ENCODE peak calls at places on chromosomes 11 and 22, in nine cellular contexts. G, H, W, K, U, J, C, Q and D are unnamed samples.

GRCh38 chr11:108115495-108116140 is 5.7 kb upstream of the ACAT1 start:
- DNase-seq in G (peak), H (peak), W (peak), K (peak), U (no peak), J (peak), C (no peak), Q (peak), D (peak)

GRCh38 chr11:124837491-124837856 is 27.8 kb upstream of the ROBO3 start:
- DNase-seq in G (no peak), H (peak), W (no peak), K (no peak), U (peak), J (peak), C (no peak), Q (peak), D (peak)

GRCh38 chr11:8959546-8960166 is 4.6 kb downstream of the TMEM9B start:
- DNase-seq in G (no peak), H (peak), W (no peak), K (no peak), U (peak), J (peak), C (no peak), Q (peak), D (peak)

GRCh38 chr11:60251485-60252207 is 8.7 kb upstream of the MS4A4E start:
- DNase-seq in G (no peak), H (peak), W (no peak), K (no peak), U (peak), J (no peak), C (no peak), Q (peak), D (peak)

GRCh38 chr22:19646383-19646782 is 67.9 kb upstream of the SEPTIN5 start:
- DNase-seq in G (no peak), H (no peak), W (no peak), K (no peak), U (no peak), J (no peak), C (no peak), Q (no peak), D (no peak)

GRCh38 chr11:69055598-69056516 is 7.1 kb downstream of the TPCN2 start:
- DNase-seq in G (no peak), H (no peak), W (peak), K (no peak), U (no peak), J (peak), C (peak), Q (peak), D (no peak)

GRCh38 chr11:79926707-79927106 is 485.9 kb upstream of the TENM4 start:
- DNase-seq in G (no peak), H (no peak), W (no peak), K (peak), U (no peak), J (no peak), C (no peak), Q (no peak), D (no peak)

GRCh38 chr11:16612801-16613400 is 125.5 kb upstream of the C11orf58 start:
- DNase-seq in G (no peak), H (no peak), W (no peak), K (no peak), U (no peak), J (no peak), C (no peak), Q (peak), D (no peak)

GRCh38 chr11:2940930-2941821 is 12.0 kb upstream of the PHLDA2 start:
- DNase-seq in G (no peak), H (peak), W (peak), K (no peak), U (no peak), J (no peak), C (peak), Q (no peak), D (no peak)

GRCh38 chr11:1073261-1073724 is 1.4 kb upstream of the MUC2 start:
- DNase-seq in G (no peak), H (peak), W (peak), K (no peak), U (peak), J (no peak), C (peak), Q (no peak), D (no peak)
- TF ChIP-seq POLR2A in G (no peak), H (no peak), W (no peak), K (no peak), U (no peak), J (no peak), C (no peak), Q (no peak), D (no peak)

GRCh38 chr11:65642014-65642671 is 4.2 kb downstream of the SIPA1 start:
- DNase-seq in G (no peak), H (no peak), W (no peak), K (no peak), U (no peak), J (no peak), C (peak), Q (no peak), D (peak)

GRCh38 chr11:65641233-65642013 is 3.5 kb downstream of the SIPA1 start:
- DNase-seq in G (no peak), H (no peak), W (no peak), K (no peak), U (no peak), J (no peak), C (peak), Q (no peak), D (no peak)

GRCh38 chr11:65637794-65638317 is at the start of gene SIPA1:
- DNase-seq in G (peak), H (peak), W (peak), K (no peak), U (peak), J (peak), C (peak), Q (no peak), D (peak)

GRCh38 chr11:65640483-65641207 is 2.7 kb downstream of the SIPA1 start:
- DNase-seq in G (no peak), H (no peak), W (peak), K (no peak), U (no peak), J (peak), C (peak), Q (peak), D (no peak)

DNA sequence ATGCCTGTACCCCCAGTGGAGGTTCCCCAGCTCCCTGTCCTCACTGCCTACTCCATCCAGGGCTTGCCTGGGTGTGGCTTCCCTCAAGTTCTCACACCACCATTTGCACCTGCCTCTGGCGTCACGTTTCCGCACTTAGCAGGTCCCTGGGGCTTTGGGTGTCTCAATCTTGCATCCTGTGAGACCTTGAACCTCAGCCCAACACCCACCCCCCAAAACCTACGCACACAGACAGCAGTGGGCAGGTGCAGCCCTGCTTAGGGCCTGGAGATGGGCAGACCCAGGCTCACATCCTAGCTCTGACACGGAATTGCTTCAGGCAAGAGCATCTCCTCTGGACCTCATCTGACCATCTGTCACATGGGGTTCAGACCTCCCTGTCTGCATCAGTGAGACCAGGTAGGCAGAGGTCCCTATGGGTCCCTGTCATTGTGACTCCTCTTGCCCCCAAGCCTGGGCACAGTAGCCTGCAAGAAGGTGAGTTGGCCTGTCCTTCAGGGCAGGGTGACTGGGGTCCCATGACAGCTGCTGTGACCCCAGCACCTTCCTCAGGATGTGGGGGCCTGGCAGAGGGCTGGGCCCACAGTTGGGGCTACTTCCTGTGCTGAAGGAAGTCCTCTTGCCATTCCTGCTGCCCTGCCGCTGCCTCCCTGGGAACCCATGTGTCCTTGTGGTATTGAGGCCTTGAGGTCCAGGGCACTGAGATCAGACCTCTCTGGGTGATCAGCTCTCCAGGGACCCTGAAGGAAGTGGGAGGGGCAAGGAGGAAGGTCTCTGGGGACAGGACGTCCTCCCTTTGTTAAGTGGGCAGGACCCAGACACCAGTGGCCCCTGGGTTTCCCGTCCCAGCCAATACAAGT is 2.0 kb downstream of the SIPA1 start:
- DNase-seq in G (no peak), H (no peak), W (no peak), K (no peak), U (no peak), J (peak), C (peak), Q (no peak), D (no peak)
- TF ChIP-seq POLR2A in G (no peak), H (no peak), W (no peak), K (no peak), U (no peak), J (no peak), C (peak), Q (no peak), D (no peak)

DNA sequence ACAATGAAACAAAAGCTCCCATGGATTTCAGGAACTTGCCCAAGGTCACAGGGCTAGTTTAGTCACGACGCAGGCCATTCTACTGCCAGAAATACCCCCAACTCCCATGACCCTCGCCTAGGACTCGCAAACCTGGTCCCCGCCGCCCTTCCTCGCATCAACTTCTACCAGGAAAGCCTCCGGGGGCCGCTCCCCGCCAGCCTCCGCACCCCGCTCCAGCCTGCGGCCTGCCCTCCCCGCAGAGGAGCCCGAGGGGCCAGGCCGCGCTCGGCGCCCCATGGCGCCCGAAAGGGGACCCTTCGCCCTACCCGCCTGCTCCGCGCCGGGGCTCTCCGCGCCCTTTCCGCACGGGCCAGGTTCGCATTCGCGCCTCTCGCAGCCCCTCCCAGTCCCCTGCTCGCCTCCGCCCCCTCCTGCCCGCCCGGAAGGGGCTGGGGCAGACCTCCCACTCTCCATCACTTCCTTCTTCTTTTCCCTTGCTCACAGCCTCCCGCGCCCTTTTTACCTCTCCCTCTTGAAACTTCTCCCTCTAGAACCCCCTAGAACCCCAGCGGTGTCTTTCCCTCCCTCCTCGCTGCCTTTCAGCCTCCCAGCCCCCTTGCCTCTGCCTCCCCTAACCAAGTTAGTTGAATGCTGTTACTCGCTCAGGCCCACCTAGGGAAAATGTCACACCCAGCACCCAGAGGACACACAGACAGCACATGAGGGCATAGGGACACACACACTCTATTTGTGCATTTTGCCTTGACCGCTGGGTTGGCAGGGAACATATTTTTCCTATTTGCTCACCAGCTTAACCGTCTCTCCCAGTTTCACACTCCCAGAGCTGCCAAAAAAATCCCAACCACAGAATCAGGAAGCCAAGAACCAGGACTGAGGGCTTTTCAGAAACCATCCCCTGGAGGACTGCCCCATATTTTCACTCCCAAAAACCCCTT is at the start of gene SLC43A3:
- DNase-seq in G (peak), H (no peak), W (peak), K (peak), U (no peak), J (peak), C (peak), Q (peak), D (peak)
- TF ChIP-seq POLR2A in G (peak), H (no peak), W (no peak), K (peak), U (peak), J (peak), C (no peak), Q (no peak), D (peak)

DNA sequence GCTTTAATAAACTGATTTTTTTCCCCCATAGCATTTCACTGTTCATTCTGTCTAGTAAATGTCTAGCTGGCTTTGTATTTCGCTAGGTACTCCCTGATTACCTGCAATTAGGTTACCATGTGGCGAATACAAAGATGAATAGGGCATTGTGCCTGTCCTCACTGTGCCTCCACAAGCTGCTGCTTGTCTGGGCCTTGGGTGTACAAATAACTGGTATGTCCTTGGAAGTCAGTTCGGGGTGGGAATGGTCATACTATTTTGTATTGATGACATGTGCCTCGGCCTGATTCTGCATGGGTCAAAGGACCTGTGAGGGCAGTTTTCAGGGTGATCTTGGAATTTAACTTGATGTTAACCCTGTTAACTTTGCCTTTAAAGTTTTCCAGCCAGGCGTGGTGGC is 11.4 kb downstream of the RBM4 start:
- DNase-seq in G (no peak), H (no peak), W (no peak), K (no peak), U (no peak), J (no peak), C (no peak), Q (no peak), D (no peak)
- TF ChIP-seq POLR2A in G (no peak), H (no peak), W (no peak), K (no peak), U (no peak), J (no peak), C (no peak), Q (no peak), D (no peak)

DNA sequence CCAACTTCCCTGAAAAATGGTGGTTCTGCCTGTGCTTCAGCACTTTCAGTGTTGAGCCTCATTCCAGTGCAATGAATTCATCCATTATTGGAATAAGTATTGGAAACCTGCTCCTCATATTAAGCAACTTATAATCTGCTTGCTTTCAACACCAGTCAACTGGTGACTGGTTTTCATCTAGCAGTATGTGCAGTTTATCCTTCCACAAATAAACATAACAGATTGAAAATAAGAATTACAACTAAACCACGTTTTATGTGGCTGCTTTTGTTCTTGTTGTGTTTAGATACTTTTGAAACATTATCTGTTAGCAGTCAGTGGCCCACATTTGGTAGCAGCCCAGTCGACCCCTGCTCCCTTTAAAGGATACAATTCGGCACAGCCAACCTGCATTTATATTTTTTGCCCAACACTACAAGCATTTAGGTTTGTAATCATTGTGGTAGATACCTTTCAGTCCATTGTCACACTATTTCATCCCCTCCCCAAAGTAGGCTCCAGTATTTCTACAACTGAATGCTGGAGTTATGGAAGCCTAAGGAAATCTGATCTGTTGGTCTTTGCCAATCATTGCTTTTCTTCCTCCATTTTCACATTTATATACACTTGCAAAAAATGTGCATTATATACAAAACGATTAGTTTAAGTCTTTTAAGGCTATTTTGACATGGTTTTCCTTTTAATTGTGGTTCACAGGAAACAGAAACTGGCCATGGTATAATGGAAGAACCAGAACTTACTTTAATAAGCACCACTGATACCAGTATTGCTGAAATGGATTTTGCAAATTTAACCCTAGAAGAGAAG is 13.1 kb downstream of the TAF1D start:
- DNase-seq in G (no peak), H (no peak), W (no peak), K (no peak), U (no peak), J (no peak), C (no peak), Q (no peak), D (no peak)
- TF ChIP-seq POLR2A in G (no peak), H (no peak), W (no peak), K (no peak), U (no peak), J (no peak), C (no peak), Q (no peak), D (no peak)

GRCh38 chr22:38656256-38657148 is at the start of the genes CBY1 and FAM227A:
- DNase-seq in G (peak), H (peak), W (peak), K (peak), U (peak), J (peak), C (peak), Q (peak), D (peak)
- TF ChIP-seq POLR2A in G (peak), H (peak), W (no peak), K (no peak), U (no peak), J (peak), C (no peak), Q (peak), D (peak)

GRCh38 chr11:73380897-73381410 is 4.8 kb downstream of the RELT start:
- DNase-seq in G (no peak), H (no peak), W (no peak), K (no peak), U (no peak), J (no peak), C (no peak), Q (no peak), D (no peak)
- TF ChIP-seq POLR2A in G (no peak), H (no peak), W (no peak), K (no peak), U (no peak), J (no peak), C (no peak), Q (no peak), D (no peak)

DNA sequence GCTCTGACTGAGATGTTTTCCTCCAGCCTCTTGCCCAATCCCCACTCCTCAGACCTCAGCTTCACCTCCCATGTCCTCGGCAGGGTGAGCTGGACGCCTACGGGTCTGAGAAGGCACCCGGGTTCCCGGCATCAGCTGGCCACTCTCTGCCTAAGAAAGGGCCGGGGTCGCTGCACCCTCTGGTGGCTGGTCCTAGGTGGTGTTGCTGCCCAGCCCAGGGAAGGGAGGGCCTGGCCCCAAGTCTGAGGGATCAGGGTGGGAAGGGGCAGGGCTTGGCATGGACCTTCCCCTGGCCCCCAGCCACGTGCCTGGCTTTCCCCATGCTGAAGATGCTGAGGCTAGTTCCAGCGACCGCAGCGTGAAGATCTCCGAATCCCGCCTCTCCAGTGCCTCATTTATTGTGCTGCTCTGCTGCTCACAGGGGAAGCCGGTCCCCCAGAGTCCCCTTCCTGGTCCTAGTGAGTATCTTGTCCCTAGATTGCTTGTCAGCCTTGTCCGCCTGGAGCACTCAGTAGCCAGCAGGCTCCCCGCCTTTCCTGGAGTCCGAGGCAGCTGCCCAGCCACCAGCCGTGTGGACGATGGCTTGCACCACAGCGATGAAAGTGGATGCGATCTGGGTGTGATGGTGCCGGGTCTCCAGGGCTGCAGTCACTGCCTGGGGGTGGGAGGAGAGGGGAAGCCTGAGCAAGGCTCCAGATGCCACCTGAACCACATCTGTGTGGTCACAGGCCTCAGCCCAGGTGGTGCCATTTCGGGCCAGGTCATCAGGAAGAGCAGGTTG is 2.9 kb upstream of the GGT5 start:
- DNase-seq in G (peak), H (peak), W (peak), K (peak), U (peak), J (peak), C (peak), Q (peak), D (peak)
- TF ChIP-seq POLR2A in G (peak), H (no peak), W (no peak), K (no peak), U (no peak), J (no peak), C (no peak), Q (no peak), D (no peak)